ENCODE peak calls at places on chromosomes 2 and 18, in four cellular contexts. I, K, U and E are unnamed samples. For H3K27me3, the result is how much of the 10 kb centered on the place peaks cover.

GRCh38 chr2:147171961-147172360 is 672.9 kb upstream of the ACVR2A start:
- DNase-seq in U (peak), K (no peak), I (no peak), E (no peak)

GRCh38 chr2:184558713-184559464 is 39.4 kb upstream of the ZNF804A start:
- DNase-seq in U (peak), I (no peak), K (no peak), E (no peak)

GRCh38 chr2:239687441-239687840 is 286.6 kb upstream of the HDAC4 start:
- DNase-seq in U (no peak), I (no peak), K (no peak), E (no peak)

GRCh38 chr2:213848631-213849030 is 562.2 kb upstream of the VWC2L start:
- DNase-seq in K (no peak), U (peak), I (no peak), E (no peak)

GRCh38 chr18:45285251-45285650 is 330.0 kb upstream of the SLC14A2 start:
- DNase-seq in K (no peak), U (no peak), I (no peak), E (peak)

GRCh38 chr2:120691410-120691809 is 44.3 kb upstream of the GLI2 start:
- DNase-seq in K (no peak), U (no peak), I (no peak), E (no peak)

GRCh38 chr2:197122821-197123220 is 187.8 kb downstream of the ANKRD44 start:
- DNase-seq in U (peak), K (no peak), I (no peak), E (no peak)

GRCh38 chr18:48814490-48815181 is 136.1 kb downstream of the SMAD7 start:
- DNase-seq in K (no peak), U (no peak), I (no peak), E (peak)

GRCh38 chr2:27448381-27448780 is 6.2 kb downstream of the KRTCAP3 start:
- DNase-seq in U (no peak), I (no peak), K (no peak), E (no peak)

GRCh38 chr18:27004056-27004829 is 138.7 kb upstream of the AQP4 start:
- DNase-seq in K (no peak), U (peak), I (no peak), E (no peak)

GRCh38 chr2:233226511-233227031 is 24.9 kb upstream of the ATG16L1 start:
- DNase-seq in U (no peak), I (no peak), K (no peak), E (no peak)

GRCh38 chr18:11533513-11533890 is 75.9 kb upstream of the SLC35G4 start:
- DNase-seq in U (no peak), K (no peak), I (no peak), E (no peak)

GRCh38 chr2:140308706-140309105 is 1528.5 kb upstream of the NXPH2 start:
- DNase-seq in K (no peak), I (no peak), U (no peak), E (no peak)

GRCh38 chr2:135913726-135914365 is 37.6 kb upstream of the MCM6 start:
- DNase-seq in K (no peak), U (peak), I (peak), E (no peak)

GRCh38 chr2:44549099-44549471 is 187.3 kb downstream of the CAMKMT start:
- DNase-seq in U (peak), K (no peak), I (no peak), E (no peak)

GRCh38 chr2:61816480-61817355 is 37.1 kb downstream of the FAM161A start:
- DNase-seq in I (no peak), U (no peak), K (no peak), E (no peak)

GRCh38 chr18:73662440-73662839 is 485.2 kb downstream of the FBXO15 start:
- DNase-seq in I (no peak), U (no peak), K (no peak), E (no peak)

GRCh38 chr2:105682401-105682800 is 62.3 kb upstream of the NCK2 start:
- DNase-seq in U (no peak), K (no peak), I (no peak), E (no peak)
- H3K27me3 ChIP-seq in U (under half), K (under half), I (under half), E (under half)

DNA sequence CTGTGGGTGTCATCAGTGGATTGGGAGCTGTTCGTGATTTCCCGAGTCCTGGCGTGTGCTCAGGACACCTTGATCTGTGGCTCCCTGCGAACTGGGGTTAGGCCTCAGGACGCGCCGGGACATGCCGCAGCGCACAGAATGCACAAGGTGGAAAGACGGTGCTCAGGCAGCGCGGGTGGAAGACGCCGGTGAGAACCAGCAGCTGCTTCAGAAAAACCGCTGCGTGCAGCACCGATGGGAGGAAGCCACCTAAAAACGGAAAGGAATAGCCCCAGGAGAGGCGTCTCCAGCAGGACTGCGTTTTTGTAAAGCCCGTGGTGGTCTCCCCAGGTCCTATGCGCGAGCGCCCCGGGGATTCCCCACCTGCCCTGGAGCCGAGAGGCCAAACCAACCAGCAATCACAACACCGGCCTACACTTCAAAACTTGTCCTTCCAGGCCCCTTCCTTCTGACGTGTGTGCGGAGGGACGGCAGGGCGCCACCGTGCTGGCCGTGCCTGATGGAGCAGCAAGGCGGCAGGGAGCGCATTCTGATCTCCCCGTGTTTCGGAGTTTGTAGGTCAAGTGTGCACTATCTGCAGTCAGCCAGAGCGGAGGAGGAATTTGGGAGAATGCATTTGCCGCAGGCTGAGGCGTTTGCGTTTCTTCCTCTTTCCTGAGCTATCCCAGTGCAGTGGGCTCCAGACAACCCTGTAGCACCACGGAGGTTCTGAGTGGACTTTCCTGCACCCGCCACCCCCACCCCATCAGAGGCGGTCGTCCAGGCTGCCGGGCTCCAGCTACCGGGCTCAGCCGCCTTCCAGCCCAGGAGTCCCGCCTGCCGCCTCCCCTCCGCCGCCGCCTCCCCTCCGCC is 32.2 kb downstream of the RTP5 start:
- DNase-seq in U (peak), I (no peak), K (no peak), E (no peak)
- H3K4me3 ChIP-seq in U (no peak), I (no peak), K (peak), E (no peak)

GRCh38 chr2:230999477-230999876 is 3.6 kb downstream of the SPATA3 start:
- DNase-seq in K (no peak), I (no peak), U (no peak), E (no peak)

GRCh38 chr2:230998882-230999281 is 3.0 kb downstream of the SPATA3 start:
- DNase-seq in K (no peak), I (no peak), U (no peak), E (no peak)

GRCh38 chr2:231001921-231002320 is 6.0 kb downstream of the SPATA3 start:
- DNase-seq in K (no peak), U (peak), I (no peak), E (no peak)

GRCh38 chr2:231001036-231001435 is 5.1 kb downstream of the SPATA3 start:
- DNase-seq in I (no peak), U (no peak), K (no peak), E (no peak)

GRCh38 chr2:231000211-231000904 is 4.4 kb downstream of the SPATA3 start:
- DNase-seq in K (no peak), U (no peak), I (no peak), E (no peak)
- TF ChIP-seq CTCF in K (no peak), U (no peak), I (no peak), E (no peak)

GRCh38 chr2:46299365-46300263 is 2.4 kb downstream of the EPAS1 start:
- DNase-seq in I (peak), K (peak), U (peak), E (peak)

GRCh38 chr2:46300406-46300832 is 3.2 kb downstream of the EPAS1 start:
- DNase-seq in I (no peak), U (no peak), K (no peak), E (no peak)

GRCh38 chr2:46298272-46298521 is 990 bp downstream of the EPAS1 start:
- DNase-seq in K (no peak), I (no peak), U (no peak), E (no peak)

GRCh38 chr2:46297546-46298271 is 502 bp downstream of the EPAS1 start:
- DNase-seq in I (peak), U (no peak), K (peak), E (peak)

GRCh38 chr2:46298522-46299351 is 1.5 kb downstream of the EPAS1 start:
- DNase-seq in U (peak), K (peak), I (peak), E (peak)
- H3K27me3 ChIP-seq in U (under half), K (under half), I (under half), E (under half)

GRCh38 chr2:1606421-1607235 is 137.7 kb downstream of the PXDN start:
- DNase-seq in U (no peak), K (no peak), I (no peak), E (no peak)
- H3K4me3 ChIP-seq in U (no peak), K (no peak), I (no peak), E (no peak)

GRCh38 chr2:30230479-30230854 is 867 bp upstream of the LBH start:
- DNase-seq in I (peak), U (peak), K (peak), E (no peak)
- TF ChIP-seq CTCF in I (no peak), U (no peak), K (peak), E (no peak)

GRCh38 chr2:72921088-72921851 is 4.0 kb downstream of the EMX1 start:
- DNase-seq in U (no peak), K (no peak), I (no peak), E (peak)
- H3K27me3 ChIP-seq in U (half or more), K (half or more), I (half or more), E (half or more)